ENCODE peak calls at places on chromosomes 1 and 21, in four cellular contexts. W, K, V and H are unnamed samples.
A peak's percentile ranks its signal among the peaks of the same experiment; 100 is the strongest.

GRCh38 chr1:115246526-115246925 is 91.5 kb downstream of the NGF start:
- DNase-seq in W (no peak), K (no peak), V (no peak), H (no peak)

GRCh38 chr1:113930499-113931161 is 1.5 kb downstream of the HIPK1 start:
- DNase-seq in K (peak; percentile 30), V (peak; percentile 72), W (no peak), H (no peak)

GRCh38 chr1:172483448-172483847 is 39.6 kb upstream of the PIGC start:
- DNase-seq in K (no peak), V (no peak), W (no peak), H (no peak)

GRCh38 chr1:2255420-2256369 is 27.6 kb downstream of the SKI start:
- DNase-seq in V (peak; percentile 55), W (no peak), K (peak; percentile 63), H (no peak)

GRCh38 chr21:33058468-33059318 is 11.2 kb upstream of the OLIG1 start:
- DNase-seq in V (no peak), K (no peak), W (no peak), H (no peak)

GRCh38 chr1:169368406-169368769 is 393 bp downstream of the BLZF1 start:
- DNase-seq in K (no peak), V (peak; percentile 17), W (peak; percentile 40), H (no peak)

GRCh38 chr1:160610584-160611242 is 31.4 kb upstream of the CD84 start:
- DNase-seq in W (no peak), V (no peak), K (no peak), H (no peak)

GRCh38 chr1:12342261-12343003 is 112.6 kb downstream of the VPS13D start:
- DNase-seq in K (no peak), V (no peak), W (no peak), H (no peak)

GRCh38 chr1:119091618-119092017 is 48.8 kb downstream of the WARS2 start:
- DNase-seq in V (no peak), K (no peak), W (no peak), H (no peak)

GRCh38 chr1:101198842-101199636 is 37.8 kb upstream of the S1PR1 start:
- DNase-seq in W (no peak), K (no peak), V (no peak), H (no peak)

GRCh38 chr1:36155560-36156328 is at the start of gene MAP7D1:
- DNase-seq in V (peak; percentile 85), W (peak; percentile 87), K (peak; percentile 81), H (peak; percentile 65)

GRCh38 chr1:117605164-117605810 is 561 bp upstream of the TENT5C start:
- DNase-seq in V (peak; percentile 21), W (peak; percentile 59), K (peak; percentile 7), H (no peak)

GRCh38 chr1:53557369-53557768 is 98.2 kb downstream of the DMRTB1 start:
- DNase-seq in V (no peak), K (no peak), W (peak; percentile 11), H (no peak)
- TF ChIP-seq CTCF in V (peak; percentile 7), K (no peak), W (no peak), H (no peak)

GRCh38 chr21:31456201-31456600 is 112.1 kb upstream of the TIAM1 start:
- DNase-seq in V (no peak), W (no peak), K (no peak), H (no peak)

GRCh38 chr21:31455506-31455905 is 111.4 kb upstream of the TIAM1 start:
- DNase-seq in K (no peak), W (no peak), V (no peak), H (no peak)

GRCh38 chr21:31457675-31458074 is 113.6 kb upstream of the TIAM1 start:
- DNase-seq in V (no peak), W (no peak), K (no peak), H (no peak)

GRCh38 chr21:31460985-31461384 is 116.9 kb upstream of the TIAM1 start:
- DNase-seq in K (no peak), V (no peak), W (no peak), H (no peak)

DNA sequence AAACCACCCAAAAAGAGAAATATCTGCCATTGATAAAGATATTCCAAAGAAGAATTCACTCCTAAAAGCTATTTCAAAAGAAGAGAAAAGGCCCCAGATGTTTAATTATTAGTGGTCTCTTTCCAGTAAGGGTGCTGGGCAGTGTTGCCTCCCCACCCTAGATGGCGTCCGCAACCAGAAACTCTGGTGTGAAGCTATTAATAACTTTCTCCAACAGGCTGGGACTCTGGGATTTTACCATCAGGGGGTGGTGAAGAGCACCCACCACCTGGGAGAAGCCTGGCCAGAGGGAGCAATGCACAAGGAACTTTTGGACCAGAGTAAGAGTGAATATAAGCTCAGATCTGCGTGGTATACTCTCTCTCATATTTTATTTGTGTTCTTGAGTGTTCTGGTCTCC is 115.4 kb upstream of the TIAM1 start:
- DNase-seq in V (no peak), W (no peak), K (no peak), H (no peak)
- TF ChIP-seq CTCF in V (no peak), W (no peak), K (no peak), H (no peak)

GRCh38 chr1:69707103-69707502 is 139.4 kb downstream of the LRRC7 start:
- DNase-seq in W (no peak), V (no peak), K (no peak), H (no peak)
- TF ChIP-seq CTCF in W (no peak), V (no peak), K (no peak), H (no peak)

GRCh38 chr1:65467536-65467935 is 47.1 kb downstream of the LEPR start:
- DNase-seq in W (no peak), V (no peak), K (no peak), H (no peak)
- TF ChIP-seq CTCF in W (no peak), V (no peak), K (no peak), H (no peak)

GRCh38 chr1:45802343-45803298 is 791 bp upstream of the MAST2 start:
- DNase-seq in K (peak; percentile 98), V (peak; percentile 97), W (no peak), H (no peak)

GRCh38 chr1:45803299-45803780 is at the start of gene MAST2:
- DNase-seq in W (peak; percentile 92), K (peak; percentile 89), V (peak; percentile 83), H (peak; percentile 87)

GRCh38 chr1:45806129-45806528 is 2.7 kb downstream of the MAST2 start:
- DNase-seq in W (no peak), V (no peak), K (no peak), H (no peak)

GRCh38 chr1:45800899-45801298 is 2.5 kb upstream of the MAST2 start:
- DNase-seq in W (no peak), K (no peak), V (no peak), H (no peak)

DNA sequence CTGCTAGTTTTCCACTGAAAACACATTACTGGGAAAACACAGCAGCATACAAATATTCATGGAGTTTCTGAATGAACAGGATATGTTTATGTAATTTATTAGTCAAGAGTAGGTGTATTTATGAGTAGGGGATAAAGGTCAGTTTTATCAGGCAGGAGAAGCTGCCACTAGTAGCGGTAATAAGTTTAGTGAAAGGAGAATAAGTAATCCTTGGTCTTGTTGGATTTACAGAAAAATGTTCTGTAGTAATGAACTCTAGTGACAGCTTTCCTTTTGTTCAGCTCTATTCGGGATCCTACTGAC is 1.2 kb downstream of the MAST2 start:
- DNase-seq in K (no peak), V (no peak), W (no peak), H (no peak)
- TF ChIP-seq CTCF in K (no peak), V (no peak), W (no peak), H (no peak)

DNA sequence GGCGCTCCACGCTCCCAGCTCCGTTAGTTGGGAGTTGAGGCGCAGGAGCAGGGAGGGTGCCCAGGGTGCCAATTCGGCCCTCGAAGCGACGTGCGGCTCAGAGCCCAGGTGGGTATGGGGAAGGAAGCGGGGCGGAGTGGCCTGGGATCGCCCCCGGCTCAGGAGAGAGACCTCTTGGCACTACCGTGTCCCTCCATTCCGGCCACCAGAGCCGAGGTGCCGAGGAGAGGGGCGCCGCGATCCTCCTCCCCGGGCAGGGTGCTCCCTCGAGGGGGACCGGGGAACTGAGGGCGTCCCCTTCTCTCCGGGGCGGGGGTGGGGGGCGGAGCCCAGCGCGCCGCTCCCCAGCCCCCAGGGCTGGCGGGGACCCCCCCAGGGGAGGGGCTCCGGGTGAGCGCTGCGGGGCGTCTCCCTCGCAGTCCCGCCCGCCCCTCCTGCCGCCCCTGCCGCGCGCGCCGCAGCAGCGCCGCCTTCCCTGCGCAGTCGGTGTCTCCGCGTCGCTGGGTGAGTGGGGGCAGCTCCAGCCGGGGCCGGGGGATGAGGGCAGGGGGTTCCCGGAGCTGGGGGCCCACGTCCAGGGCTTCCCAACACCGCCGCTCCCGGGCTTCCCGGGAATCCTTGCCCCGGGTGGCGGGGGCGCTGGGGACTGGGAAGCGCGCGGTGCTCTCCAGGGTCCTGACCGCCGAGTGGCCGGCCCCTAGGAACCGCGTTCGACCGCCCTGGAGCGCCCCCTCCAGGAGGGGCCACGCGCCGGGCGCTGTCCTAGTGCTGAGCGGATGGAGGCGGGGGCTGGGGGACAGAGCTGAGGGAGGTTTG is at the start of gene HPCA:
- DNase-seq in W (no peak), K (peak; percentile 26), V (peak; percentile 28), H (no peak)
- TF ChIP-seq CTCF in W (peak; percentile 29), K (peak; percentile 61), V (peak; percentile 59), H (peak; percentile 53)